ENCODE peak calls at places on chromosomes 1 and 21, in seven cellular contexts. E is occipital lobe, F is ovary, L is cardiac muscle cell, J is NCI-H460, Y is AG10803, R is neural crest cell. C is an unnamed sample.

GRCh38 chr1:11355594-11356467 is 82.8 kb downstream of the UBIAD1 start:
- DNase-seq in E (peak), F (no peak), L (no peak), J (no peak), Y (no peak), R (peak), C (peak)

GRCh38 chr1:27656157-27656893 is 15.7 kb downstream of the IFI6 start:
- DNase-seq in E (no peak), F (no peak), L (peak), J (no peak), Y (peak), R (no peak), C (no peak)

GRCh38 chr1:117631761-117632160 is 25.9 kb downstream of the TENT5C start:
- DNase-seq in E (no peak), F (no peak), L (no peak), J (no peak), Y (no peak), R (no peak), C (no peak)

GRCh38 chr1:118556936-118557335 is 371.9 kb upstream of the SPAG17 start:
- DNase-seq in E (no peak), F (no peak), L (no peak), J (no peak), Y (no peak), R (no peak), C (no peak)

GRCh38 chr1:180151508-180151907 is 3.2 kb upstream of the QSOX1 start:
- DNase-seq in E (no peak), F (no peak), L (peak), J (peak), Y (peak), R (no peak), C (no peak)

GRCh38 chr1:84506002-84506728 is at the start of the genes GNG5 and SPATA1:
- DNase-seq in E (peak), F (peak), L (peak), J (peak), Y (peak), R (peak), C (peak)

GRCh38 chr1:203628185-203628996 is 1.8 kb downstream of the ATP2B4 start:
- DNase-seq in E (no peak), F (peak), L (peak), J (no peak), Y (peak), R (peak), C (peak)

GRCh38 chr1:27539901-27540861 is 50.2 kb upstream of the WASF2 start:
- DNase-seq in E (no peak), F (no peak), L (no peak), J (peak), Y (peak), R (no peak), C (no peak)

GRCh38 chr1:9263984-9264929 is 28.4 kb upstream of the SPSB1 start:
- DNase-seq in E (no peak), F (no peak), L (no peak), J (no peak), Y (no peak), R (no peak), C (no peak)

GRCh38 chr21:27034796-27035195 is 67.9 kb upstream of the ADAMTS5 start:
- DNase-seq in E (no peak), F (no peak), L (no peak), J (no peak), Y (no peak), R (no peak), C (no peak)

GRCh38 chr1:89540406-89540970 is 15.9 kb downstream of the LRRC8B start:
- DNase-seq in E (no peak), F (no peak), L (peak), J (no peak), Y (no peak), R (no peak), C (no peak)

GRCh38 chr1:204904228-204904810 is 33.7 kb downstream of the NFASC start:
- DNase-seq in E (no peak), F (no peak), L (no peak), J (no peak), Y (no peak), R (no peak), C (no peak)

GRCh38 chr1:201501812-201502510 is 5.0 kb downstream of the CSRP1 start:
- DNase-seq in E (no peak), F (no peak), L (no peak), J (no peak), Y (no peak), R (no peak), C (no peak)

GRCh38 chr21:15282666-15283065 is 217.9 kb upstream of the NRIP1 start:
- DNase-seq in E (no peak), F (no peak), L (peak), J (no peak), Y (no peak), R (no peak), C (no peak)

GRCh38 chr1:67324068-67324467 is 16.4 kb downstream of the IL12RB2 start:
- DNase-seq in E (no peak), F (no peak), L (no peak), J (no peak), Y (no peak), R (no peak), C (no peak)